ENCODE peak calls at places on chromosomes 3 and 15, in four cellular contexts. One of them, this sample, is unnamed. For H3K9me3 and H3K4me1, the result is how much of the 10 kb centered on the place peaks cover.

GRCh38 chr3:15151166-15151565 is 52.2 kb upstream of the RBSN start:
- DNase-seq in uterus: no peak
- DNase-seq in CD8-positive, alpha-beta T cell: no peak
- DNase-seq in psoas muscle: no peak
- DNase-seq in this sample: no peak

GRCh38 chr3:185645596-185646381 is 59.7 kb downstream of the SENP2 start:
- DNase-seq in uterus: no peak
- DNase-seq in CD8-positive, alpha-beta T cell: no peak
- DNase-seq in psoas muscle: no peak
- DNase-seq in this sample: no peak

GRCh38 chr15:73822998-73823397 is 50.4 kb upstream of the TBC1D21 start:
- DNase-seq in uterus: no peak
- DNase-seq in CD8-positive, alpha-beta T cell: no peak
- DNase-seq in psoas muscle: no peak
- DNase-seq in this sample: peak

GRCh38 chr15:69807752-69808151 is 290.0 kb downstream of the TLE3 start:
- DNase-seq in uterus: no peak
- DNase-seq in CD8-positive, alpha-beta T cell: no peak
- DNase-seq in psoas muscle: peak
- DNase-seq in this sample: no peak

GRCh38 chr3:122947621-122948202 is 79.9 kb downstream of the SEMA5B start:
- DNase-seq in uterus: no peak
- DNase-seq in CD8-positive, alpha-beta T cell: no peak
- DNase-seq in psoas muscle: no peak
- DNase-seq in this sample: no peak

GRCh38 chr15:25713736-25714537 is 149.2 kb downstream of the ATP10A start:
- DNase-seq in uterus: no peak
- DNase-seq in CD8-positive, alpha-beta T cell: no peak
- DNase-seq in psoas muscle: no peak
- DNase-seq in this sample: no peak

GRCh38 chr15:71348597-71348996 is 233.3 kb downstream of the THSD4 start:
- DNase-seq in uterus: no peak
- DNase-seq in CD8-positive, alpha-beta T cell: no peak
- DNase-seq in psoas muscle: no peak
- DNase-seq in this sample: no peak

GRCh38 chr3:12884104-12884742 is 42.9 kb upstream of the RPL32 start:
- DNase-seq in uterus: peak
- DNase-seq in CD8-positive, alpha-beta T cell: no peak
- DNase-seq in psoas muscle: peak
- DNase-seq in this sample: peak

GRCh38 chr15:87293016-87293415 is 963.5 kb downstream of the NTRK3 start:
- DNase-seq in uterus: no peak
- DNase-seq in CD8-positive, alpha-beta T cell: no peak
- DNase-seq in psoas muscle: no peak
- DNase-seq in this sample: no peak

GRCh38 chr3:145125307-145125706 is 1035.7 kb downstream of the PLOD2 start:
- DNase-seq in uterus: no peak
- DNase-seq in CD8-positive, alpha-beta T cell: no peak
- DNase-seq in psoas muscle: no peak
- DNase-seq in this sample: no peak

GRCh38 chr3:44903314-44903713 is 28.9 kb downstream of the TGM4 start:
- DNase-seq in uterus: no peak
- DNase-seq in CD8-positive, alpha-beta T cell: no peak
- DNase-seq in psoas muscle: no peak
- DNase-seq in this sample: no peak

GRCh38 chr3:12897537-12898289 is 56.3 kb upstream of the RPL32 start:
- DNase-seq in uterus: no peak
- DNase-seq in CD8-positive, alpha-beta T cell: no peak
- DNase-seq in psoas muscle: peak
- DNase-seq in this sample: no peak

GRCh38 chr3:66598168-66598567 is 97.3 kb upstream of the LRIG1 start:
- DNase-seq in uterus: no peak
- DNase-seq in CD8-positive, alpha-beta T cell: no peak
- DNase-seq in psoas muscle: no peak
- DNase-seq in this sample: peak

GRCh38 chr3:172347895-172348680 is 100.2 kb downstream of the GHSR start:
- DNase-seq in uterus: no peak
- DNase-seq in CD8-positive, alpha-beta T cell: no peak
- DNase-seq in psoas muscle: no peak
- DNase-seq in this sample: no peak

GRCh38 chr15:79168922-79169322 is 78.3 kb upstream of the RASGRF1 start:
- DNase-seq in uterus: no peak
- DNase-seq in CD8-positive, alpha-beta T cell: no peak
- DNase-seq in psoas muscle: no peak
- DNase-seq in this sample: no peak

GRCh38 chr15:88894348-88894818 is 961 bp downstream of the HAPLN3 start:
- DNase-seq in uterus: peak
- DNase-seq in CD8-positive, alpha-beta T cell: peak
- DNase-seq in psoas muscle: peak
- DNase-seq in this sample: peak

GRCh38 chr3:69425249-69425648 is 39.4 kb upstream of the FRMD4B start:
- DNase-seq in uterus: no peak
- DNase-seq in CD8-positive, alpha-beta T cell: no peak
- DNase-seq in psoas muscle: no peak
- DNase-seq in this sample: no peak

GRCh38 chr3:14823910-14824629 is 5.3 kb downstream of the FGD5 start:
- DNase-seq in uterus: no peak
- DNase-seq in CD8-positive, alpha-beta T cell: no peak
- DNase-seq in psoas muscle: no peak
- DNase-seq in this sample: no peak

GRCh38 chr3:98657429-98657828 is 64.0 kb upstream of the CPOX start:
- DNase-seq in uterus: no peak
- DNase-seq in CD8-positive, alpha-beta T cell: peak
- DNase-seq in psoas muscle: no peak
- DNase-seq in this sample: peak

GRCh38 chr3:10495003-10495402 is 10.4 kb downstream of the ATP2B2 start:
- DNase-seq in uterus: no peak
- DNase-seq in CD8-positive, alpha-beta T cell: no peak
- DNase-seq in psoas muscle: peak
- DNase-seq in this sample: peak

GRCh38 chr3:115986555-115987207 is 363.4 kb downstream of the GAP43 start:
- DNase-seq in uterus: no peak
- DNase-seq in CD8-positive, alpha-beta T cell: no peak
- DNase-seq in psoas muscle: no peak
- DNase-seq in this sample: no peak

GRCh38 chr3:109553573-109554371 is 216.4 kb upstream of the DPPA4 start:
- DNase-seq in uterus: no peak
- DNase-seq in CD8-positive, alpha-beta T cell: no peak
- DNase-seq in psoas muscle: no peak
- DNase-seq in this sample: no peak

DNA sequence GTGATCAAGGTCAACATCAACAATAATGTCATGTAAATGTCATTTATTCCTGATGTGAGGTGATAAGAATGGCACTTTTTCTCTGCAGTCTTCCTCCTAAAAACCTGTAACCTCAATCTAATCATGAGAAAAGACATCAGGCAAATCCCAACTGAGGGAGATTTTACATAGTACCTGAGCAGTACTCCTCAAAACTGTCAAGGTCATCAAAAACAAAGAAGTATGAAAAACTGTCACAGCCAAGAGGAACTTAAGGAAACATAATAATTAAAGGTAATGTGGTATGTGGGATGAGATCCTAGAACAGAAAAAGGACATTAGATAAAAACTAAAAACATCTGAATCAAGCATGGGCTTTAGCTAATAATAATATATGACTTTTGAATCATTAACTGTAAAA is 140.9 kb upstream of the GRM7 start:
- DNase-seq in uterus: no peak
- DNase-seq in CD8-positive, alpha-beta T cell: no peak
- DNase-seq in psoas muscle: no peak
- DNase-seq in this sample: no peak
- H3K9me3 ChIP-seq in uterus: under half
- H3K9me3 ChIP-seq in CD8-positive, alpha-beta T cell: under half
- H3K9me3 ChIP-seq in psoas muscle: under half
- H3K9me3 ChIP-seq in this sample: under half

DNA sequence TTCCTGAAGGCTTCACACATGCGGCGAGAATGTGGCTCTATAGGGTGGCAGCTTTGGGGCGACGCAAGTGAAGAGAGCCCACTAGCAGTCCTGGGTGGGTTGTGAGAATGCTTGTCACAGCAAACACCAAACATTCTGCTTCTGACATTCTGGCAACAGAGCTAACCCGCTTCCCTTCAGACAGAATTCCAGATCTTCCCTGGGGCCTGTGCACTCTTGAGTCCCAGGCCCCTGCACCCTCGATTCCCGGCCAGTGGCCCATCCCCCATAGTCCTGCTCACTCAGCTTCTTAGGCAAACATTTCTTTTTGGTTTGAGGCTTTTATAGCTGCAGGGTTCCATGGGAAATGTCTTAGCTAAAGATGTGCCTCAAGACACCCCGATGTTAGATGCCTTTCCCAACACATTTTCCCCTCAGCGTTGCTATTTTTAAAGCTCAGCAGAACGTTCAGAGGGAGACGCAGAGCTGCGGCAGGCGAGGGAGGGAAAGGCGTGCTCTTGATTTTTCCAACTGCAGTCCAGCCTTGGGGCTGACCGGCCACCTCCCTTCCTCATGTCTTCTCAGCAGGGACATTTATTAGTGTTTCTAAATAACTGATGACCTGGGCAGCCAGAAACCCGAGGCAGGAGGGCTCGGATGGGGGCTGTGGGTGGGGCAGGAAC is 35.2 kb downstream of the ABTB1 start:
- DNase-seq in uterus: no peak
- DNase-seq in CD8-positive, alpha-beta T cell: no peak
- DNase-seq in psoas muscle: no peak
- DNase-seq in this sample: no peak
- H3K4me1 ChIP-seq in uterus: under half
- H3K4me1 ChIP-seq in CD8-positive, alpha-beta T cell: under half
- H3K4me1 ChIP-seq in psoas muscle: under half
- H3K4me1 ChIP-seq in this sample: under half

DNA sequence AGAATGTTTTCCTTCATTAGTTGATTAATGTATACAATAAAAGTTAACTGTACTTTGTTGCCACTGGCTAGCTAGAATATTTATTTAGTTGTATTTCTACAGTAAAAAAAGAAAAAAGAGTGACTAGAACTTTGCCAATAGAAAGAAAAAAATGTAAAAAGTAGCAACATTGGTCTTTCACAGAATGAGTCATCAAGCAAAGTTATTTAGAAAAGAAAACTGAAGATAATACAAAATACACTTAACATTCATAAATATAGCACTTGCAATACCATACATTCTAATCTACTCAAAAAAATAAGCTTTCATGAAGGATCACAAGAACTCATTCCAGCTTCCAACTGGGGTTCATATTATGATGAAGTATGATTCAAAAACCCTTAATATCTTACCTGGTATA is 83.4 kb downstream of the AQR start:
- DNase-seq in uterus: no peak
- DNase-seq in CD8-positive, alpha-beta T cell: no peak
- DNase-seq in psoas muscle: no peak
- DNase-seq in this sample: no peak
- H3K27ac ChIP-seq in uterus: no peak
- H3K27ac ChIP-seq in CD8-positive, alpha-beta T cell: no peak
- H3K27ac ChIP-seq in psoas muscle: no peak
- H3K27ac ChIP-seq in this sample: no peak

DNA sequence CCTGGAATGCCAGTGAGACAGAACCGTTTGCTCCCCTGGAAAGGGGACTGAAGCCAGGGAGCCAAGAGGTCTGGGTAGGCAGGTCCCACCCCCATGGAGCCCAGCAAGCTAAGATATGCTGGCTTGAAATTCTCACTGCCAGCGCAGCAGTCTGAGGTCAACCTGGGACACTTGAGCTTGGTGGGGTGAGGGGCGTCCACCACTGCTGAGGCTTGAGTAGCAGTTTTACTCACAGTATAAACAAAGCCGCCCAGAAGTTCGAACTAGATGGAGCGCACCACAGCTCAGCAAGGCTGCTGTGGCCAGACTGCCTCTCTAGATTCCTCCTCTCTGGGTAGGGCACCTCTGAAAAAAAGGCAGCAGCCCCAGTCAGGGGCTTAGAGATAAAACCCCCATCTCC is 33.6 kb downstream of the CEP70 start:
- DNase-seq in uterus: no peak
- DNase-seq in CD8-positive, alpha-beta T cell: no peak
- DNase-seq in psoas muscle: no peak
- DNase-seq in this sample: no peak
- H3K9me3 ChIP-seq in uterus: under half
- H3K9me3 ChIP-seq in CD8-positive, alpha-beta T cell: under half
- H3K9me3 ChIP-seq in psoas muscle: under half
- H3K9me3 ChIP-seq in this sample: under half

DNA sequence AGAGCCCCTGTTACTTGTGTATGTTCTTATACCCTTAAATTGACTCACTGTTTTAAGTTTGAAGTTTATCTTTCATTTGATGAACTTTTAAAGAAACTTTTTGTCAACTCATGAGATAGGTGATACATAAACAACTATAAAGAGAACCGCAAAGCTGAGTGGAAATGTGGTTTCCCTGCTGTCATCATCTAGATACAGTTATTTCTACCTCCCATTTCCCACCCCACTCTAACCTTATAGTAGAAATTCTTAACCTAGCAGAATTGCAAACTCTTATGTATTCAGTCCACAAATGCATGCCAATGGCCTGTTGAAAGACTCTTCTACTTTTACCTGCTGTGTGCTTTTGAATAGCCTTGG is 2.7 kb downstream of the TIPARP start:
- DNase-seq in uterus: no peak
- DNase-seq in CD8-positive, alpha-beta T cell: peak
- DNase-seq in psoas muscle: no peak
- DNase-seq in this sample: no peak
- H3K4me1 ChIP-seq in uterus: under half
- H3K4me1 ChIP-seq in CD8-positive, alpha-beta T cell: half or more
- H3K4me1 ChIP-seq in psoas muscle: half or more
- H3K4me1 ChIP-seq in this sample: under half

GRCh38 chr3:195240171-195240701 is 30.7 kb downstream of the XXYLT1 start:
- DNase-seq in uterus: peak
- DNase-seq in CD8-positive, alpha-beta T cell: no peak
- DNase-seq in psoas muscle: peak
- DNase-seq in this sample: peak

GRCh38 chr3:195239121-195239520 is 31.8 kb downstream of the XXYLT1 start:
- DNase-seq in uterus: no peak
- DNase-seq in CD8-positive, alpha-beta T cell: no peak
- DNase-seq in psoas muscle: no peak
- DNase-seq in this sample: peak

GRCh38 chr3:195236801-195237570 is 34.0 kb downstream of the XXYLT1 start:
- DNase-seq in uterus: peak
- DNase-seq in CD8-positive, alpha-beta T cell: peak
- DNase-seq in psoas muscle: peak
- DNase-seq in this sample: no peak

GRCh38 chr3:195237981-195238625 is 32.9 kb downstream of the XXYLT1 start:
- DNase-seq in uterus: no peak
- DNase-seq in CD8-positive, alpha-beta T cell: no peak
- DNase-seq in psoas muscle: peak
- DNase-seq in this sample: no peak

GRCh38 chr3:195238626-195239118 is 32.3 kb downstream of the XXYLT1 start:
- DNase-seq in uterus: peak
- DNase-seq in CD8-positive, alpha-beta T cell: no peak
- DNase-seq in psoas muscle: peak
- DNase-seq in this sample: no peak
- H3K27ac ChIP-seq in uterus: peak
- H3K27ac ChIP-seq in CD8-positive, alpha-beta T cell: no peak
- H3K27ac ChIP-seq in psoas muscle: no peak
- H3K27ac ChIP-seq in this sample: no peak

GRCh38 chr3:93907132-93907531 is 66.6 kb downstream of the PROS1 start:
- DNase-seq in uterus: no peak
- DNase-seq in CD8-positive, alpha-beta T cell: no peak
- DNase-seq in psoas muscle: no peak
- DNase-seq in this sample: no peak

GRCh38 chr3:93910085-93910484 is 63.6 kb downstream of the PROS1 start:
- DNase-seq in uterus: no peak
- DNase-seq in CD8-positive, alpha-beta T cell: no peak
- DNase-seq in psoas muscle: no peak
- DNase-seq in this sample: no peak

GRCh38 chr3:93904568-93904967 is 69.1 kb downstream of the PROS1 start:
- DNase-seq in uterus: no peak
- DNase-seq in CD8-positive, alpha-beta T cell: no peak
- DNase-seq in psoas muscle: no peak
- DNase-seq in this sample: no peak

GRCh38 chr3:93906245-93906644 is 67.5 kb downstream of the PROS1 start:
- DNase-seq in uterus: no peak
- DNase-seq in CD8-positive, alpha-beta T cell: no peak
- DNase-seq in psoas muscle: no peak
- DNase-seq in this sample: no peak
- H3K9me3 ChIP-seq in uterus: under half
- H3K9me3 ChIP-seq in CD8-positive, alpha-beta T cell: under half
- H3K9me3 ChIP-seq in psoas muscle: under half
- H3K9me3 ChIP-seq in this sample: under half